ENCODE peak calls at places on chromosomes 4 and X, in six cellular contexts. One of them, this sample, is unnamed.

GRCh38 chr4:141387299-141387698 is 166.6 kb downstream of the ZNF330 start:
- DNase-seq in IMR-90: no peak
- DNase-seq in psoas muscle: no peak
- DNase-seq in vagina: no peak
- DNase-seq in AG04450: no peak
- DNase-seq in activated B cell treated with CpG ODN at 0.5 μM for 24 hours: no peak
- DNase-seq in this sample: no peak

GRCh38 chr4:99507762-99508161 is 3.1 kb upstream of the C4orf17 start:
- DNase-seq in vagina: no peak
- DNase-seq in IMR-90: no peak
- DNase-seq in psoas muscle: no peak
- DNase-seq in activated B cell treated with CpG ODN at 0.5 μM for 24 hours: no peak
- DNase-seq in AG04450: no peak
- DNase-seq in this sample: no peak

GRCh38 chr4:151407466-151408379 is 1.3 kb upstream of the FHIP1A start:
- DNase-seq in vagina: no peak
- DNase-seq in psoas muscle: peak; percentile 24
- DNase-seq in AG04450: no peak
- DNase-seq in IMR-90: no peak
- DNase-seq in activated B cell treated with CpG ODN at 0.5 μM for 24 hours: peak; percentile 21
- DNase-seq in this sample: no peak

GRCh38 chrX:1475881-1476280 is 23.2 kb upstream of the ASMTL start:
- DNase-seq in IMR-90: no peak
- DNase-seq in activated B cell treated with CpG ODN at 0.5 μM for 24 hours: peak; percentile 12
- DNase-seq in psoas muscle: no peak
- DNase-seq in AG04450: no peak
- DNase-seq in vagina: no peak
- DNase-seq in this sample: peak; percentile 44

GRCh38 chr4:27087306-27088045 is 226.8 kb downstream of the STIM2 start:
- DNase-seq in AG04450: no peak
- DNase-seq in psoas muscle: no peak
- DNase-seq in vagina: no peak
- DNase-seq in IMR-90: no peak
- DNase-seq in activated B cell treated with CpG ODN at 0.5 μM for 24 hours: no peak
- DNase-seq in this sample: peak; percentile 27

GRCh38 chr4:55736605-55737183 is 82.9 kb upstream of the EXOC1L start:
- DNase-seq in vagina: no peak
- DNase-seq in psoas muscle: no peak
- DNase-seq in activated B cell treated with CpG ODN at 0.5 μM for 24 hours: no peak
- DNase-seq in AG04450: no peak
- DNase-seq in IMR-90: peak; percentile 3
- DNase-seq in this sample: no peak

GRCh38 chrX:128518508-128518907 is 466.3 kb upstream of the ACTRT1 start:
- DNase-seq in IMR-90: peak; percentile 1
- DNase-seq in activated B cell treated with CpG ODN at 0.5 μM for 24 hours: no peak
- DNase-seq in vagina: no peak
- DNase-seq in psoas muscle: no peak
- DNase-seq in AG04450: no peak
- DNase-seq in this sample: no peak

GRCh38 chr4:125522992-125523391 is 208.2 kb downstream of the FAT4 start:
- DNase-seq in activated B cell treated with CpG ODN at 0.5 μM for 24 hours: no peak
- DNase-seq in AG04450: no peak
- DNase-seq in IMR-90: no peak
- DNase-seq in vagina: no peak
- DNase-seq in psoas muscle: no peak
- DNase-seq in this sample: no peak

GRCh38 chr4:178347091-178347490 is 904.9 kb upstream of the AGA start:
- DNase-seq in IMR-90: no peak
- DNase-seq in activated B cell treated with CpG ODN at 0.5 μM for 24 hours: no peak
- DNase-seq in AG04450: no peak
- DNase-seq in vagina: no peak
- DNase-seq in psoas muscle: no peak
- DNase-seq in this sample: no peak

GRCh38 chr4:75584067-75584466 is 28.2 kb downstream of the ODAPH start:
- DNase-seq in IMR-90: no peak
- DNase-seq in activated B cell treated with CpG ODN at 0.5 μM for 24 hours: no peak
- DNase-seq in vagina: no peak
- DNase-seq in AG04450: no peak
- DNase-seq in psoas muscle: no peak
- DNase-seq in this sample: no peak

GRCh38 chr4:176988226-176988625 is 195.5 kb upstream of the VEGFC start:
- DNase-seq in psoas muscle: no peak
- DNase-seq in AG04450: peak; percentile 82
- DNase-seq in activated B cell treated with CpG ODN at 0.5 μM for 24 hours: no peak
- DNase-seq in vagina: no peak
- DNase-seq in IMR-90: peak; percentile 99
- DNase-seq in this sample: no peak

GRCh38 chr4:83828601-83829000 is 292.7 kb downstream of the GPAT3 start:
- DNase-seq in IMR-90: peak; percentile 55
- DNase-seq in psoas muscle: no peak
- DNase-seq in activated B cell treated with CpG ODN at 0.5 μM for 24 hours: no peak
- DNase-seq in vagina: no peak
- DNase-seq in AG04450: no peak
- DNase-seq in this sample: no peak

GRCh38 chr4:110062166-110062565 is 136.2 kb downstream of the ELOVL6 start:
- DNase-seq in AG04450: no peak
- DNase-seq in IMR-90: no peak
- DNase-seq in vagina: no peak
- DNase-seq in activated B cell treated with CpG ODN at 0.5 μM for 24 hours: no peak
- DNase-seq in psoas muscle: no peak
- DNase-seq in this sample: no peak

GRCh38 chr4:184255917-184256642 is 38.4 kb upstream of the ENPP6 start:
- DNase-seq in psoas muscle: no peak
- DNase-seq in IMR-90: no peak
- DNase-seq in vagina: no peak
- DNase-seq in activated B cell treated with CpG ODN at 0.5 μM for 24 hours: no peak
- DNase-seq in AG04450: no peak
- DNase-seq in this sample: no peak

GRCh38 chrX:120299928-120300327 is 11.3 kb downstream of the TMEM255A start:
- DNase-seq in psoas muscle: no peak
- DNase-seq in IMR-90: no peak
- DNase-seq in vagina: no peak
- DNase-seq in activated B cell treated with CpG ODN at 0.5 μM for 24 hours: no peak
- DNase-seq in AG04450: no peak
- DNase-seq in this sample: no peak

GRCh38 chrX:153372949-153373348 is 28.2 kb downstream of the PNMA6E start:
- DNase-seq in vagina: peak; percentile 74
- DNase-seq in activated B cell treated with CpG ODN at 0.5 μM for 24 hours: no peak
- DNase-seq in IMR-90: no peak
- DNase-seq in psoas muscle: no peak
- DNase-seq in AG04450: no peak
- DNase-seq in this sample: no peak

GRCh38 chr4:140996757-140997156 is 136.5 kb downstream of the RNF150 start:
- DNase-seq in AG04450: peak; percentile 18
- DNase-seq in psoas muscle: no peak
- DNase-seq in IMR-90: peak; percentile 78
- DNase-seq in vagina: no peak
- DNase-seq in activated B cell treated with CpG ODN at 0.5 μM for 24 hours: no peak
- DNase-seq in this sample: no peak

GRCh38 chr4:177442623-177443155 is 452 bp upstream of the AGA start:
- DNase-seq in activated B cell treated with CpG ODN at 0.5 μM for 24 hours: no peak
- DNase-seq in vagina: no peak
- DNase-seq in psoas muscle: no peak
- DNase-seq in IMR-90: no peak
- DNase-seq in AG04450: no peak
- DNase-seq in this sample: no peak

DNA sequence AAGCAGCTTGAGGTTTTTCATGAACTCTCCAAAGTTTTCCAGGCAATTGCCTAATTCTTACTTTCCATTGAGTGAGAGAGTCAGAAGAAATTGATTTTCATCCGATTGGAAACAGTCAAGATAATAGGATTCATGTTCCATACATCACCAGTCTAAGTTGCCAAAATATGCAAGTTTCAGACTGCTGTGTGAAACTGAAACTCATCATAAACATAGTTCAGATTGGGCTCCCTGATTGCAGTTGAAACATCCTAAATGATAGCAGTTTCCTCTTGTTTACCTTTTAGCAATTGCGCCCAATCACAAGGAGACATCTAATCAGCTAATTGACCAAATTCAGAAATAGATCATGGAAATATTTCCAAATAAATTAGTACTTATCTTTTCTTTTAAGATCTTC is 56.8 kb downstream of the SPANXN4 start:
- DNase-seq in AG04450: no peak
- DNase-seq in psoas muscle: no peak
- DNase-seq in activated B cell treated with CpG ODN at 0.5 μM for 24 hours: no peak
- DNase-seq in IMR-90: no peak
- DNase-seq in vagina: no peak
- DNase-seq in this sample: no peak
- TF ChIP-seq CTCF in AG04450: no peak
- TF ChIP-seq CTCF in psoas muscle: no peak
- TF ChIP-seq CTCF in activated B cell treated with CpG ODN at 0.5 μM for 24 hours: no peak
- TF ChIP-seq CTCF in IMR-90: no peak
- TF ChIP-seq CTCF in vagina: no peak
- TF ChIP-seq CTCF in this sample: no peak

DNA sequence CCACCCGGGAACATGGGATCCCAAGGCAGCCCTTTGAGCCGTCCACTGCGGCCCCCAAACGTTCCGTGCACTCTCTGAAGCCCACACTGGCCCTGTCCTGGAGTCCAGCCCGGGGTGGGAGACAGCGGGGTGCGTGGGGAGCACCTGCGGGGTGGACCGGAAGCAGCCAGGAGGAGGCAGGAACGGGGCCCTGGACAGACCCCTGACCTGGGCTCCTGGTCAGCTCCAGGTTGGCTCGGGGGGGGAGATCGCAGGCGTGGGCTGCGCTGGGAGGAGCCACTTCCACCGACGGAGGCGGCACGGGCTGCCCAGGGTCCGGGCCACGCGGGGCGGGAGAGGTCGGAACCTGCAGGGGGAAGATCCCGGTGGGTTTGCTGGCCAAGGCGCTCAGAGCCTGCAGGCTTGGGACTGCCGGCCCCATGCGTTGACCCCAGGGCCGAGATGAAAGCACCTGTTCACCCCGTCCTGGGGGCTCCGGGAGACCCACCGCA is 5.7 kb upstream of the PLCXD1 start:
- DNase-seq in activated B cell treated with CpG ODN at 0.5 μM for 24 hours: no peak
- DNase-seq in IMR-90: no peak
- DNase-seq in psoas muscle: no peak
- DNase-seq in AG04450: no peak
- DNase-seq in vagina: no peak
- DNase-seq in this sample: no peak
- TF ChIP-seq CTCF in activated B cell treated with CpG ODN at 0.5 μM for 24 hours: no peak
- TF ChIP-seq CTCF in IMR-90: no peak
- TF ChIP-seq CTCF in psoas muscle: no peak
- TF ChIP-seq CTCF in AG04450: no peak
- TF ChIP-seq CTCF in vagina: no peak
- TF ChIP-seq CTCF in this sample: no peak

GRCh38 chr4:42302348-42302747 is 94.9 kb upstream of the SHISA3 start:
- DNase-seq in activated B cell treated with CpG ODN at 0.5 μM for 24 hours: no peak
- DNase-seq in psoas muscle: no peak
- DNase-seq in AG04450: no peak
- DNase-seq in vagina: no peak
- DNase-seq in IMR-90: peak; percentile 9
- DNase-seq in this sample: no peak
- TF ChIP-seq CTCF in activated B cell treated with CpG ODN at 0.5 μM for 24 hours: no peak
- TF ChIP-seq CTCF in psoas muscle: no peak
- TF ChIP-seq CTCF in AG04450: peak; percentile 32
- TF ChIP-seq CTCF in vagina: no peak
- TF ChIP-seq CTCF in IMR-90: peak; percentile 17
- TF ChIP-seq CTCF in this sample: peak; percentile 53

GRCh38 chrX:47563801-47564315 is 2.9 kb downstream of the ARAF start:
- DNase-seq in psoas muscle: no peak
- DNase-seq in vagina: no peak
- DNase-seq in AG04450: no peak
- DNase-seq in activated B cell treated with CpG ODN at 0.5 μM for 24 hours: no peak
- DNase-seq in IMR-90: peak; percentile 76
- DNase-seq in this sample: no peak

GRCh38 chrX:47561653-47562151 is 697 bp downstream of the ARAF start:
- DNase-seq in AG04450: no peak
- DNase-seq in psoas muscle: no peak
- DNase-seq in IMR-90: no peak
- DNase-seq in vagina: no peak
- DNase-seq in activated B cell treated with CpG ODN at 0.5 μM for 24 hours: no peak
- DNase-seq in this sample: no peak

GRCh38 chrX:47562615-47563243 is 1.7 kb downstream of the ARAF start:
- DNase-seq in IMR-90: no peak
- DNase-seq in AG04450: no peak
- DNase-seq in vagina: no peak
- DNase-seq in activated B cell treated with CpG ODN at 0.5 μM for 24 hours: no peak
- DNase-seq in psoas muscle: no peak
- DNase-seq in this sample: no peak

GRCh38 chrX:47566841-47567240 is 5.8 kb downstream of the ARAF start:
- DNase-seq in AG04450: no peak
- DNase-seq in vagina: no peak
- DNase-seq in psoas muscle: no peak
- DNase-seq in activated B cell treated with CpG ODN at 0.5 μM for 24 hours: no peak
- DNase-seq in IMR-90: no peak
- DNase-seq in this sample: no peak

GRCh38 chrX:47564438-47565085 is 3.6 kb downstream of the ARAF start:
- DNase-seq in activated B cell treated with CpG ODN at 0.5 μM for 24 hours: no peak
- DNase-seq in psoas muscle: no peak
- DNase-seq in AG04450: no peak
- DNase-seq in IMR-90: no peak
- DNase-seq in vagina: no peak
- DNase-seq in this sample: no peak
- TF ChIP-seq CTCF in activated B cell treated with CpG ODN at 0.5 μM for 24 hours: no peak
- TF ChIP-seq CTCF in psoas muscle: no peak
- TF ChIP-seq CTCF in AG04450: no peak
- TF ChIP-seq CTCF in IMR-90: no peak
- TF ChIP-seq CTCF in vagina: no peak
- TF ChIP-seq CTCF in this sample: no peak

GRCh38 chr4:77156912-77157858 is at the start of gene CCNG2:
- DNase-seq in psoas muscle: peak; percentile 87
- DNase-seq in activated B cell treated with CpG ODN at 0.5 μM for 24 hours: peak; percentile 88
- DNase-seq in AG04450: peak; percentile 92
- DNase-seq in vagina: no peak
- DNase-seq in IMR-90: peak; percentile 94
- DNase-seq in this sample: peak; percentile 93
- TF ChIP-seq CTCF in psoas muscle: no peak
- TF ChIP-seq CTCF in activated B cell treated with CpG ODN at 0.5 μM for 24 hours: no peak
- TF ChIP-seq CTCF in AG04450: no peak
- TF ChIP-seq CTCF in vagina: no peak
- TF ChIP-seq CTCF in IMR-90: no peak
- TF ChIP-seq CTCF in this sample: no peak

DNA sequence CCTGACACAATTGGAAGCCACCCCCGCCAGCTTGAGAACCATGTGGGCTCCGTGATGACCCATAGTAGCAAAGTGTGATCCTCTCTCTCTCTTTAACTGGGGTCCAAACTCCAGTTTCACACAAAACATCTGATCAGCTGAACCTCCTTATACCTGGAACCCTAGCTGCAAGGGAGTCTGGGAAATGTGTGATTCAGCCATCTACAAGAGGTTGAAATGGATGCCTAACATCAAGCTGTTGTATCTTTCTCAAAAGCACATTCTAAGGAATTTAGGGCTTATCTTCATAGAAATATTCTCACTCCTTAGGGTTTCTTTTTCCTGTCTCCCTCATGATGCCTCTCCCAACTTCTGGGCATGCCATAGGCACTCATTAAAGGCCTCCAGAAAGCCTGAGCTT is 126.0 kb downstream of the BCOR start:
- DNase-seq in activated B cell treated with CpG ODN at 0.5 μM for 24 hours: no peak
- DNase-seq in vagina: no peak
- DNase-seq in IMR-90: no peak
- DNase-seq in AG04450: no peak
- DNase-seq in psoas muscle: no peak
- DNase-seq in this sample: no peak
- TF ChIP-seq CTCF in activated B cell treated with CpG ODN at 0.5 μM for 24 hours: no peak
- TF ChIP-seq CTCF in vagina: no peak
- TF ChIP-seq CTCF in IMR-90: no peak
- TF ChIP-seq CTCF in AG04450: no peak
- TF ChIP-seq CTCF in psoas muscle: no peak
- TF ChIP-seq CTCF in this sample: no peak

This sample was measured in type B pancreatic cell.